ENCODE peak calls at places on chromosomes 13 and 19, in six cellular contexts. Z, B, L, Y, C and V are unnamed samples.

GRCh38 chr19:3494051-3494450 is 6.4 kb downstream of the DOHH start:
- DNase-seq in B (peak; percentile 88), L (no peak), Y (no peak), C (no peak), Z (no peak), V (peak; percentile 65)

GRCh38 chr13:90365130-90365529 is 982.4 kb upstream of the MIR17HG start:
- DNase-seq in C (no peak), B (no peak), Y (no peak), L (no peak), Z (peak; percentile 62), V (no peak)

GRCh38 chr13:37709318-37709717 is 110.8 kb upstream of the POSTN start:
- DNase-seq in B (no peak), L (no peak), Y (no peak), Z (no peak), C (no peak), V (no peak)

GRCh38 chr13:110726726-110727125 is 13.2 kb downstream of the ING1 start:
- DNase-seq in Y (no peak), L (no peak), Z (no peak), B (no peak), C (no peak), V (peak; percentile 47)

GRCh38 chr13:23903906-23904280 is 6.6 kb upstream of the C1QTNF9B start:
- DNase-seq in Z (no peak), Y (no peak), B (peak; percentile 30), L (no peak), C (no peak), V (no peak)

GRCh38 chr13:69194130-69194529 is 913.5 kb upstream of the ATXN8OS start:
- DNase-seq in L (no peak), B (no peak), Y (no peak), Z (no peak), C (no peak), V (no peak)

GRCh38 chr13:93029536-93029935 is 197.1 kb upstream of the GPC6 start:
- DNase-seq in L (no peak), B (no peak), Z (peak; percentile 15), Y (no peak), C (no peak), V (no peak)

GRCh38 chr13:106612688-106613087 is 44.8 kb upstream of the ARGLU1 start:
- DNase-seq in C (no peak), Y (peak; percentile 66), L (peak; percentile 81), B (no peak), Z (peak; percentile 88), V (no peak)

GRCh38 chr13:66506031-66506777 is 723.9 kb downstream of the PCDH9 start:
- DNase-seq in L (no peak), Z (no peak), B (no peak), C (no peak), Y (no peak), V (no peak)

GRCh38 chr19:35585844-35586243 is at the start of gene PMIS2:
- DNase-seq in B (peak; percentile 75), L (no peak), Z (no peak), C (no peak), Y (no peak), V (no peak)

GRCh38 chr13:104831823-104832222 is 1703.6 kb downstream of the EFNB2 start:
- DNase-seq in L (no peak), B (no peak), C (no peak), Y (no peak), Z (no peak), V (no peak)

DNA sequence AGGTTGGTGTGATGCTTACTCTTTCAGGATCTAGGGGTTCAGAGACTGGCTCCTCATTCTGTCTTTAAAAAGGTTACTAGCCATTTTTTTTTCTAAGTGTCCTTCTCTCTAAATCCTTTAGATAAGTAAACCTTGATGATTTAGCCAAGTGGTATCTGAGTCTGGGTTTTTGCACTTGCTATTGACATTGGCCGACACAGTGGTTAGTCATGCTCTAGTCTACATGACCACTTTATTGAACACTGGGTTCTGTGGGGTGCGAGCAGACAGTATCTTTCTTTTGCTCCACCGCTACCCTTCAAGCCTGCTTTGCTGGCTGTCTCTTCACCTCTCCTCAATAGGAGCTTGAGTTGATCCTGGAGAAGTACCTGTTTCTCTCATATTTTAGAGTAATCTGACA is 6.2 kb upstream of the NUP58 start:
- DNase-seq in B (no peak), Y (no peak), C (no peak), Z (no peak), L (no peak), V (no peak)
- TF ChIP-seq CTCF in B (no peak), Y (no peak), C (no peak), Z (no peak), L (no peak), V (no peak)

DNA sequence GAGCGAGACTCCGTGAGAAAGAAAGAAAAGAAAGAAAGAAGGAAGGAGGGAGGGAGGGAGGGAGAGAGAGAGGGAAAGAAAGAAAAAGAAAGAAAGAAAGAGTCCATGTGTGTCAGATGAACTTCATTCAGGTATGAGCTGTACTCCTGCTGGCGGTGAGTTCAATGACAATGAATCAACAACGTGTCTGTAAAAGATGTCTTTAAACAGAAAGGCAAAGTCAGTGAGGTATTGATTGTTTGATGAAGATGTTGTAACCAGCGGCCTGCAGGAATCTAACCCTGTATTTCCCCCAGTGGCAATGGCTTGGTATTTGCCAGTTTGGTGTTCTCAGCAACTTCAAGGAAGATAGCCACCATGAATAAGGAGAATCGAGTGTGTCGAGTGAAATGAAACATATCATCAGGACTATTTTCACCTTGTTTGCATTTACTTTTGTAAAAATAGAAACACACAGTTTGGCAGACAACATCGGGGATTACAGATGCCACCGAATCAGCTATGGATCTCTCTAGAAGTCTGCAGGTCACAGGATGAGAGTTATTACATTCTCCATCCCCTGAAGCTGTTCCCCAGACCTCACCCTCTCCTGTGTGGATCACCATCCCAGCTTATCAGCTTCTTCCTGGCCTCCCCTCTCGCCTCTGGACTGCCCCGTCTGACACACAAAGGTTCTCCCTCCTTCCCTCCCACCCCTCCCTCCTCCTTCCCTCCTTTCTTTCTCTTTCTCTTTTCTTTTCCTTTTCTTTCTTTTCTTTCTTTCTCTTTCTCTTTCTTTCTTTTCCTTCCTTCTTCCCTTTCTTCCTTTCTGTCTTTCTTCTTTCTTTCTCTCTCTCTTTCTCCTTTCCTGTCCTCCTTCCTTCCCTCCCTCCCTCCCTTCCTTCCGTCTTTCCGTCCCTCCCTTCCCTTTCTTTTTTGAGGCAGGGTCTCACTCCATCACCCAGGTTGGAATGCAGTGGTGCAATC is 8.2 kb upstream of the SBK3 start:
- DNase-seq in Y (no peak), C (no peak), L (no peak), B (no peak), Z (no peak), V (no peak)
- TF ChIP-seq CTCF in Y (no peak), C (no peak), L (no peak), B (no peak), Z (no peak), V (no peak)

DNA sequence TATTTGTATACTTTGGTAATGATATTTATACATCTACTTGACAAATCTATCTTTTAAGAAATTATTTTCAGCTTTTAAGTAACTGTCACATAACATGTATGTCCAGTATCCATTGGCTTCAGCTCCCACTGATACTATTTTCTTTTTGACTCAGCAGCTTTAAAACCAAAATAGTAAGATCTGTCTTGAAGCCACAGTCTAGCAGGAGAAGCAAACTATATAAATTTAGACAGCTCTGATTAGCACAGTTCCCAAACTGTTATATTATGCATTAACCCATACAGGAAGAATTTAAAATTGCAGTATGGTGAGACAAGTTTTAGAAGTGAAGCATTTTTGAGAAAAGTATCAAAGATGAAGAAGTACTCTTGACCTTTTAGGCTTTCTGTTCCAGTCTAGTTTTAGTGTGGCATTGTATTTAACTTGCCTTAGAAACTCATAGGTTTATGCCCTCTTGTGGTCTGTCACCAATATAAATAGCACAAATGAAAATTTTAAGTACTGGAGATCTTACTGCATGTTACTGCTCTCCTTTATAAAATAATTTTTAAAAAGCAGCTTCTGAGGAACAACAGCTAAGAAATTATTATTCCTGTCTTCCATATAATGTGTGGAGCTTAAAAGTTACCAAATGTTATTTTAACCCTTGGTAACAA is 24.7 kb downstream of the URI1 start:
- DNase-seq in B (no peak), Y (no peak), L (no peak), C (no peak), Z (peak; percentile 31), V (no peak)
- TF ChIP-seq CTCF in B (no peak), Y (no peak), L (no peak), C (peak; percentile 45), Z (peak; percentile 25), V (no peak)

GRCh38 chr13:101149735-101150380 is 266.4 kb downstream of the NALCN start:
- DNase-seq in Y (no peak), Z (peak; percentile 35), B (peak; percentile 35), L (no peak), C (no peak), V (no peak)
- TF ChIP-seq CTCF in Y (peak; percentile 13), Z (peak; percentile 24), B (no peak), L (no peak), C (peak; percentile 50), V (no peak)

GRCh38 chr19:47274891-47275865 is 493 bp downstream of the INAFM1 start:
- DNase-seq in Y (peak; percentile 22), B (peak; percentile 45), C (peak; percentile 37), L (peak; percentile 57), Z (peak; percentile 29), V (no peak)

GRCh38 chr19:47284324-47284899 is 9.7 kb downstream of the INAFM1 start:
- DNase-seq in Z (peak; percentile 76), C (peak; percentile 79), B (no peak), L (peak; percentile 33), Y (no peak), V (peak; percentile 56)

GRCh38 chr19:47283405-47284059 is 8.8 kb downstream of the INAFM1 start:
- DNase-seq in B (no peak), Y (no peak), L (no peak), C (no peak), Z (no peak), V (no peak)

GRCh38 chr19:47275866-47276461 is 1.3 kb downstream of the INAFM1 start:
- DNase-seq in L (peak; percentile 76), C (no peak), B (no peak), Y (peak; percentile 65), Z (peak; percentile 65), V (no peak)

DNA sequence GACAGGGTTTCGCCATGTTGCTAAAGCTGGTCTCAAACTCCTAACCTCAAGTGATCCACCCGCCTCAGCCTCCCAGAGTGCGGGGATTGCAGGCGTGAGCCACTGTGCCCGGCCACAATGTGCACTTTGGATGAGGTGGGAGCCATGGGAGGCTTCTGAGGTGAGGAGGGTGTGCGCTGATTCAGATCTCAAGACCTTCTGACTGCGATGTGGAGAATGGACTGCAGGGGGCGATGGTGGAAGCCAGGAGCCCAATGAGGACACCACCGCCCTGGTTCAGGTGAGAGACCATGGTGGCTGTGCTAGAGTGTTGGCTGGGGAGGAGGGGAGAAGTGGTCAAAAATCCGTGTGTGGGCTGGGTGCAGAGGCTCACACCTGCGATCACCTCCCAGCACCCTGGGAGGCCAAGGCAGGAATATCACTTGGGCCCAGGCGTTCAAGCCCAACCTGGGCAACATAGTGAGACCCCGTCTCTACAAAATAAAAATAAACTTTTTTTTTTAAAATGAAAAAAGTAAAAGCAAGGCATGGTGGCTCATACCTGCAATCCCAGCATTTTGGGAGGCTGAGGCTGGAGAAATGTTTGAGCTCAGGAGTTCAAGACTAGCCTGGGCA is 5.6 kb downstream of the INAFM1 start:
- DNase-seq in L (peak; percentile 36), B (peak; percentile 87), C (peak; percentile 57), Z (peak; percentile 25), Y (no peak), V (peak; percentile 50)
- TF ChIP-seq CTCF in L (no peak), B (peak; percentile 46), C (peak; percentile 55), Z (peak; percentile 54), Y (peak; percentile 42), V (peak; percentile 50)